ENCODE peak calls at places on chromosomes 12 and 14, in ten cellular contexts. L is CD8-positive, alpha-beta T cell; H is fibroblast of the conjunctiva; V is glomerular endothelial cell; Q is esophagus squamous epithelium; B is HCT116; U is A673; E is AG20443; N is heart left ventricle; S is NCI-H2081. K is an unnamed sample.

GRCh38 chr12:103884316-103884715 is 43.3 kb upstream of the NT5DC3 start:
- DNase-seq in U (peak), V (no peak), Q (no peak), N (no peak), B (no peak), E (peak), L (peak), S (no peak), H (peak), K (no peak)

GRCh38 chr14:87043667-87044200 is 949.2 kb downstream of the GALC start:
- DNase-seq in L (no peak), Q (no peak), U (no peak), V (no peak), B (no peak), S (no peak), H (no peak), N (no peak), E (no peak), K (no peak)

GRCh38 chr12:120861074-120861795 is 42.9 kb downstream of the SPPL3 start:
- DNase-seq in B (no peak), V (no peak), E (no peak), U (no peak), S (no peak), L (no peak), H (no peak), N (no peak), Q (no peak), K (no peak)

GRCh38 chr12:96414637-96415036 is 14.4 kb upstream of the CDK17 start:
- DNase-seq in L (no peak), V (no peak), E (no peak), H (no peak), B (no peak), U (no peak), S (no peak), N (no peak), Q (no peak), K (no peak)

GRCh38 chr12:109880938-109881337 is 597 bp upstream of the GLTP start:
- DNase-seq in U (no peak), E (no peak), S (no peak), H (no peak), Q (no peak), B (no peak), L (no peak), V (no peak), N (no peak), K (no peak)

GRCh38 chr14:63745272-63745671 is 17.4 kb upstream of the SGPP1 start:
- DNase-seq in L (no peak), Q (no peak), V (no peak), S (no peak), B (no peak), N (no peak), U (no peak), H (no peak), E (no peak), K (no peak)

GRCh38 chr12:18165422-18165871 is 75.5 kb upstream of the RERGL start:
- DNase-seq in E (peak), B (no peak), N (no peak), U (no peak), S (no peak), H (peak), L (no peak), Q (no peak), V (no peak), K (no peak)

GRCh38 chr14:81936902-81937301 is 403.2 kb upstream of the SEL1L start:
- DNase-seq in H (no peak), E (no peak), Q (no peak), V (no peak), B (no peak), L (no peak), N (no peak), U (no peak), S (no peak), K (no peak)

GRCh38 chr12:32025906-32026305 is 66.7 kb downstream of the RESF1 start:
- DNase-seq in B (no peak), V (no peak), L (peak), E (no peak), U (no peak), H (no peak), S (no peak), Q (no peak), N (no peak), K (no peak)

GRCh38 chr12:86950043-86950838 is 694.0 kb upstream of the MGAT4C start:
- DNase-seq in N (no peak), B (no peak), H (no peak), U (peak), V (no peak), L (no peak), Q (no peak), S (no peak), E (no peak), K (no peak)

GRCh38 chr14:33551963-33552362 is 398.9 kb downstream of the EGLN3 start:
- DNase-seq in N (no peak), U (no peak), L (no peak), S (no peak), B (no peak), Q (no peak), V (no peak), E (no peak), H (no peak), K (no peak)

GRCh38 chr12:2537868-2538541 is 256.8 kb upstream of the FKBP4 start:
- DNase-seq in U (no peak), V (no peak), Q (no peak), B (no peak), S (no peak), L (no peak), E (no peak), N (no peak), H (no peak), K (no peak)

GRCh38 chr12:119683816-119684215 is 15.9 kb downstream of the PRKAB1 start:
- DNase-seq in N (no peak), V (no peak), U (no peak), S (no peak), E (no peak), H (no peak), L (no peak), Q (no peak), B (no peak), K (no peak)

GRCh38 chr14:92507174-92507768 is 6.3 kb upstream of the RIN3 start:
- DNase-seq in Q (no peak), V (no peak), E (no peak), H (no peak), B (peak), L (no peak), N (no peak), S (peak), U (no peak), K (no peak)

GRCh38 chr12:108194585-108194984 is 65.5 kb downstream of the WSCD2 start:
- DNase-seq in S (no peak), Q (no peak), H (no peak), B (no peak), U (no peak), N (no peak), V (no peak), E (no peak), L (no peak), K (no peak)

GRCh38 chr12:47124451-47124850 is 44.7 kb upstream of the AMIGO2 start:
- DNase-seq in N (no peak), B (no peak), S (no peak), E (no peak), V (no peak), Q (no peak), L (no peak), U (no peak), H (no peak), K (no peak)

GRCh38 chr12:67648306-67649164 is at the start of gene DYRK2:
- DNase-seq in V (no peak), U (peak), N (peak), L (peak), S (peak), H (peak), B (peak), E (peak), Q (peak), K (no peak)

GRCh38 chr14:54329082-54329695 is 67.6 kb upstream of the CDKN3 start:
- DNase-seq in N (peak), Q (no peak), U (peak), B (peak), L (no peak), V (no peak), E (peak), H (peak), S (peak), K (no peak)

GRCh38 chr12:9701380-9702154 is 31.3 kb downstream of the CLECL1 start:
- DNase-seq in V (no peak), N (no peak), B (no peak), Q (no peak), S (no peak), H (no peak), L (peak), E (no peak), U (no peak), K (no peak)

GRCh38 chr14:105878125-105878524 is 351.7 kb downstream of the TMEM121 start:
- DNase-seq in H (no peak), U (no peak), B (no peak), L (peak), V (no peak), S (no peak), Q (no peak), E (no peak), N (no peak), K (no peak)

GRCh38 chr12:93048646-93049045 is 119.6 kb upstream of the EEA1 start:
- DNase-seq in E (no peak), L (no peak), S (no peak), B (no peak), U (no peak), V (no peak), Q (no peak), N (no peak), H (no peak), K (no peak)

GRCh38 chr12:61894168-61894567 is 366.0 kb upstream of the USP15 start:
- DNase-seq in S (no peak), N (no peak), E (no peak), U (no peak), H (no peak), L (no peak), V (no peak), B (no peak), Q (no peak), K (no peak)

GRCh38 chr12:91874086-91874865 is 271.4 kb downstream of the BTG1 start:
- DNase-seq in B (no peak), E (no peak), Q (no peak), U (no peak), S (no peak), V (no peak), N (no peak), H (no peak), L (no peak), K (no peak)

GRCh38 chr12:131734336-131735152 is 23.7 kb downstream of the SFSWAP start:
- DNase-seq in E (no peak), V (no peak), Q (no peak), S (no peak), L (no peak), N (no peak), U (no peak), B (no peak), H (no peak), K (no peak)

GRCh38 chr12:94676011-94676709 is 25.8 kb upstream of the TMCC3 start:
- DNase-seq in Q (no peak), L (peak), S (no peak), H (no peak), B (no peak), V (no peak), N (peak), E (no peak), U (no peak), K (no peak)

GRCh38 chr12:57823131-57823907 is 4.8 kb upstream of the AVIL start:
- DNase-seq in L (no peak), E (no peak), N (no peak), H (no peak), B (no peak), U (no peak), Q (no peak), V (no peak), S (no peak), K (no peak)

GRCh38 chr14:73491256-73491976 is 683 bp downstream of the RIOX1 start:
- DNase-seq in E (peak), U (peak), Q (no peak), H (no peak), N (peak), B (no peak), S (peak), L (peak), V (no peak), K (no peak)

K was measured in vagina.